ENCODE peak calls at places on chromosomes 5 and 9, in four cellular contexts. B is stromal cell of bone marrow, O is AG20443, G is EL. E is an unnamed sample.

GRCh38 chr5:68277427-68277826 is 61.9 kb downstream of the PIK3R1 start:
- DNase-seq in G (peak), O (peak), B (no peak), E (no peak)

GRCh38 chr5:145014109-145014508 is 821.0 kb downstream of the PRELID2 start:
- DNase-seq in G (no peak), B (no peak), O (no peak), E (no peak)

GRCh38 chr9:108565651-108566378 is 290.0 kb downstream of the ACTL7B start:
- DNase-seq in B (peak), G (peak), O (peak), E (peak)

GRCh38 chr5:14959443-14960119 is 88.0 kb upstream of the ANKH start:
- DNase-seq in G (no peak), B (no peak), O (no peak), E (no peak)

GRCh38 chr9:137051145-137051724 is 2.6 kb downstream of the ENTPD2 start:
- DNase-seq in B (no peak), O (no peak), G (no peak), E (no peak)

GRCh38 chr9:127838375-127839078 is 15.9 kb downstream of the ENG start:
- DNase-seq in G (peak), O (peak), B (peak), E (no peak)

GRCh38 chr5:61200582-61201155 is 38.4 kb upstream of the SMIM15 start:
- DNase-seq in G (no peak), B (peak), O (no peak), E (no peak)

GRCh38 chr5:159091596-159091995 is 8.1 kb downstream of the EBF1 start:
- DNase-seq in O (no peak), B (no peak), G (no peak), E (no peak)

GRCh38 chr9:133635903-133636531 is at the start of gene DBH:
- DNase-seq in O (no peak), G (no peak), B (no peak), E (no peak)

GRCh38 chr5:6761333-6761732 is 48.1 kb downstream of the TENT4A start:
- DNase-seq in O (no peak), B (no peak), G (no peak), E (no peak)

GRCh38 chr9:4353236-4353635 is 53.4 kb upstream of the GLIS3 start:
- DNase-seq in B (no peak), O (peak), G (no peak), E (no peak)

GRCh38 chr5:142803428-142804111 is 33.4 kb downstream of the ARHGAP26 start:
- DNase-seq in B (no peak), O (no peak), G (no peak), E (no peak)

GRCh38 chr5:761206-761771 is 23.2 kb downstream of the ZDHHC11B start:
- DNase-seq in B (no peak), O (peak), G (no peak), E (no peak)

GRCh38 chr5:43191740-43192557 is at the start of gene NIM1K:
- DNase-seq in B (no peak), O (peak), G (peak), E (no peak)

GRCh38 chr5:138636401-138636944 is 61.3 kb upstream of the HSPA9 start:
- DNase-seq in G (no peak), B (no peak), O (no peak), E (no peak)

GRCh38 chr9:129415031-129415953 is 205.6 kb downstream of the C9orf50 start:
- DNase-seq in G (no peak), O (no peak), B (no peak), E (no peak)

GRCh38 chr5:103821361-103821760 is 258.8 kb upstream of the NUDT12 start:
- DNase-seq in B (no peak), O (no peak), G (no peak), E (no peak)

GRCh38 chr9:2613730-2614271 is 7.8 kb upstream of the VLDLR start:
- DNase-seq in O (no peak), G (no peak), B (no peak), E (peak)

GRCh38 chr9:120109242-120109641 is 470.7 kb downstream of the CDK5RAP2 start:
- DNase-seq in B (no peak), O (peak), G (peak), E (peak)

GRCh38 chr5:179825655-179826182 is 5.0 kb downstream of the SQSTM1 start:
- DNase-seq in B (no peak), G (no peak), O (peak), E (no peak)

GRCh38 chr5:64700765-64701164 is 10.5 kb downstream of the SHISAL2B start:
- DNase-seq in B (no peak), G (no peak), O (no peak), E (no peak)

E was measured in NT2/D1.